ENCODE peak calls at places on chromosomes 3 and 15, in six cellular contexts. I is HepG2, N is A549, K is GM12878, C is K562, Y is endothelial cell of umbilical vein. S is an unnamed sample.

GRCh38 chr15:73851679-73852078 is 21.7 kb upstream of the TBC1D21 start:
- DNase-seq in I (peak; percentile 25), N (no peak), K (no peak), C (peak; percentile 46), Y (peak; percentile 34), S (peak; percentile 63)

GRCh38 chr3:34020761-34021635 is 222.6 kb downstream of the PDCD6IP start:
- DNase-seq in I (no peak), N (no peak), K (no peak), C (no peak), Y (no peak), S (no peak)

GRCh38 chr3:47542614-47543173 is 29.2 kb upstream of the ELP6 start:
- DNase-seq in I (no peak), N (no peak), K (no peak), C (peak; percentile 37), Y (no peak), S (no peak)

GRCh38 chr15:60591491-60592385 is 112.8 kb upstream of the ICE2 start:
- DNase-seq in I (no peak), N (peak; percentile 25), K (no peak), C (no peak), Y (peak; percentile 53), S (no peak)

GRCh38 chr15:66433726-66434125 is 47.0 kb downstream of the MAP2K1 start:
- DNase-seq in I (no peak), N (no peak), K (no peak), C (no peak), Y (no peak), S (peak; percentile 12)

GRCh38 chr15:50247819-50248650 is 17.5 kb downstream of the HDC start:
- DNase-seq in I (no peak), N (no peak), K (no peak), C (no peak), Y (no peak), S (peak; percentile 83)

GRCh38 chr3:131361464-131362421 is 19.8 kb upstream of the NUDT16 start:
- DNase-seq in I (no peak), N (peak; percentile 36), K (peak; percentile 37), C (peak; percentile 91), Y (peak; percentile 16), S (no peak)

GRCh38 chr15:48325400-48325799 is 5.8 kb upstream of the DUT start:
- DNase-seq in I (no peak), N (no peak), K (no peak), C (no peak), Y (no peak), S (no peak)

GRCh38 chr3:52498134-52499054 is 3.3 kb downstream of the STAB1 start:
- DNase-seq in I (no peak), N (no peak), K (no peak), C (peak; percentile 35), Y (no peak), S (peak; percentile 98)

GRCh38 chr3:3027976-3028567 is 82.1 kb downstream of the IL5RA start:
- DNase-seq in I (no peak), N (no peak), K (peak; percentile 33), C (no peak), Y (no peak), S (no peak)

GRCh38 chr3:149586871-149587270 is 71.0 kb downstream of the WWTR1 start:
- DNase-seq in I (no peak), N (no peak), K (no peak), C (no peak), Y (peak; percentile 84), S (no peak)

GRCh38 chr3:116835658-116836057 is 126.1 kb downstream of the TUSC7 start:
- DNase-seq in I (no peak), N (no peak), K (no peak), C (no peak), Y (no peak), S (no peak)

GRCh38 chr3:115760722-115761121 is 137.4 kb downstream of the GAP43 start:
- DNase-seq in I (no peak), N (no peak), K (no peak), C (no peak), Y (no peak), S (no peak)

GRCh38 chr15:36612063-36612788 is 32.8 kb downstream of the CDIN1 start:
- DNase-seq in I (no peak), N (no peak), K (no peak), C (no peak), Y (peak; percentile 49), S (no peak)

GRCh38 chr3:126558336-126559071 is at the start of gene C3orf22:
- DNase-seq in I (no peak), N (no peak), K (no peak), C (no peak), Y (no peak), S (no peak)

GRCh38 chr3:46410669-46411068 is 3.6 kb downstream of the CCRL2 start:
- DNase-seq in I (no peak), N (no peak), K (no peak), C (no peak), Y (no peak), S (no peak)

GRCh38 chr3:89380006-89380405 is 272.6 kb downstream of the EPHA3 start:
- DNase-seq in I (no peak), N (no peak), K (no peak), C (no peak), Y (no peak), S (peak; percentile 16)

GRCh38 chr3:17260257-17260656 is 375.5 kb downstream of the PLCL2 start:
- DNase-seq in I (no peak), N (no peak), K (no peak), C (no peak), Y (no peak), S (no peak)

GRCh38 chr3:52693071-52693470 is 7.2 kb downstream of the GNL3 start:
- DNase-seq in I (no peak), N (no peak), K (no peak), C (no peak), Y (no peak), S (no peak)

GRCh38 chr3:42692667-42693529 is 7.6 kb downstream of the KLHL40 start:
- DNase-seq in I (no peak), N (no peak), K (no peak), C (no peak), Y (no peak), S (no peak)

GRCh38 chr3:40969341-40969740 is 230.0 kb upstream of the CTNNB1 start:
- DNase-seq in I (no peak), N (no peak), K (no peak), C (no peak), Y (no peak), S (no peak)
- H3K4me3 ChIP-seq in I (no peak overlapping the region), N (no peak overlapping the region), K (no peak overlapping the region), C (no peak overlapping the region), Y (no peak overlapping the region), S (no peak overlapping the region)

GRCh38 chr3:143810866-143811265 is 37.4 kb downstream of the SLC9A9 start:
- DNase-seq in I (no peak), N (no peak), K (no peak), C (no peak), Y (no peak), S (no peak)
- TF ChIP-seq MYC in I (no peak), N (no peak), K (no peak), C (no peak), Y (no peak), S (no peak)

DNA sequence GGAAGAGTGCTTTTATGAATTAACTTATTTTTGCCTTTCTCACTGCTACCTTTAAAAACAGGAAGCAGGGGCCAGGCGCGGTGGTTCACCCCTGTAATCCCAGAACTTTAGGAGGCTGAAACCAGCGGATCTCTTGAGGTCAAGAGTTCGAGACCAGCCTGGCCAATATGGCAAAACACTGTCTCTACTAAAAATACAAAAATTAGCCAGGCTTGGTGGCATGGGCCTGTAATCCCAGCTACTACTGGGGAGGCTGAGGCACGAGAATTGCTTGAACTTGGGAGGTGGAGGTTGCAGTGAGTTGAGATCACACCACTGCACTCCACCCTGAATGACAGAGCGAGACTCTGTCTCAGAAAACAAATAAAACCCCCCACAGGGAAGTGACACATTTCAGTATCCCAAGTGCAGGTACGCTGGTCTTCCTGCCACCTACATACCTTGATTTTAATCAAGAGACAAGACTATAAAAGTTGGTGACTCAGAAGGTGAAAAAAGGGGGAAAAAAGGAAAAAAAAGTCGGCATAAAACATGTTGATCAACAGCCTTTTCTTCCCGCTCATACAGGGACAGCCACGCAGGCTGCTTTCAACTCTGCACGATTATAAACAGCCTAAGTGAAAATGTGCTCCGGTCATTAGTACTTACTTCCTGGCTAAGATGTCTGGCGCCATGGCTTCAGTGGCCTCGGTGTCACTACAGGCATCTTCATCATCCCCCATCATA is 18.8 kb downstream of the PPP1R2 start:
- DNase-seq in I (no peak), N (no peak), K (no peak), C (no peak), Y (no peak), S (no peak)
- H3K4me3 ChIP-seq in I (no peak overlapping the region), N (no peak overlapping the region), K (no peak overlapping the region), C (no peak overlapping the region), Y (no peak overlapping the region), S (no peak overlapping the region)

GRCh38 chr15:58505581-58505980 is 73.8 kb downstream of the LIPC start:
- DNase-seq in I (no peak), N (no peak), K (no peak), C (no peak), Y (no peak), S (no peak)
- TF ChIP-seq MYC in I (no peak), N (no peak), K (no peak), C (no peak), Y (no peak), S (no peak)

DNA sequence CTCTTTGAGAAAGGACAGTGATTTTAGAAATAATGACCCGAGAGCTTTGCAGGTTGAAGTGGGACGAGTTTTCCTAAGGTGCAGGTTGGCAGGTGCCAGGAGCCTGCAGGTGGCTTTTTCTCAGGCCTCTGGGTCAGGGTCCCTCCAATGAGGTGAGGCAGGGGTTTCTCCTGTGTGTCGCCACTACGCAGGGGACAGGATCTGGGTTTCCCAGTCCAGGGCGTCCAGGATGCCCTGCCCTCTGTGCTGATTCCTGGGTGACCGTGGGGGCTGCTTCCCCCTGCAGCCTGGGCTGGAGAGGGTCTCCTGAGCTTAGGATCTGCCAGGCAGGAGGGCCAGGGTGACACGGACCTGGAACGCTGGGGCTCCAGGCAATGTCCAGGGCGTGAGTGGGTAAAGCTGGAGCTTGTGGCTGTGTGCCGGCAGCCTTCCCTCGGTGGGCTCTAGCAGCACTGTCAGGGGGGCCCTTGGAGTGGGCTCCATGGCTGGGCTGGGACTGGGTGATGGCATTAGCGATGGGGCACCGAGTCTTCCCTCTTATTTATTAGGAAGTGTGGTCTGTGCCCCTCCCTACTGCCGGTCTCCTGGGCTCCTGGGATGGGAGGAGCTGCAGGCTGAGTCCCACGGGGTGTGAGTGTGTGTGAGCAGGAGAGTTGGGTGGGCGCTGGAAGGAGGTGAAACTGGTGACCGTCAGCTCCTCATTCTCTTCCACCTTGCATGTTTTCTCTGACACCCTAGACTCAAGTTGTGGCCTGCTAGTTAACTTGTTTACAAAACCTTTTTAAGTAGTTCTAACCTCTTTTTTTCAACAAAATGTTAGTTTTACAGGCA is 1.8 kb downstream of the APBA2 start:
- DNase-seq in I (no peak), N (no peak), K (no peak), C (no peak), Y (no peak), S (no peak)
- H3K4me3 ChIP-seq in I (no peak overlapping the region), N (no peak overlapping the region), K (no peak overlapping the region), C (peak overlapping the region; percentile 75), Y (no peak overlapping the region), S (no peak overlapping the region)

S was measured in NB4.